ENCODE peak calls at places on chromosome 14, in six cellular contexts. O, J, C, Z, F and E are unnamed samples.

GRCh38 chr14:63134801-63135200 is 69.4 kb upstream of the RHOJ start:
- DNase-seq in O (no peak), J (no peak), C (no peak), Z (no peak), F (no peak), E (no peak)

GRCh38 chr14:99679996-99680395 is 4.1 kb upstream of the CYP46A1 start:
- DNase-seq in O (no peak), J (no peak), C (no peak), Z (no peak), F (no peak), E (no peak)

GRCh38 chr14:90678420-90678819 is 137.8 kb downstream of the TTC7B start:
- DNase-seq in O (no peak), J (no peak), C (no peak), Z (no peak), F (no peak), E (no peak)

GRCh38 chr14:77342726-77343397 is 22.0 kb downstream of the GSTZ1 start:
- DNase-seq in O (no peak), J (no peak), C (no peak), Z (no peak), F (no peak), E (no peak)

GRCh38 chr14:20848316-20848954 is 42.8 kb upstream of the RNASE3 start:
- DNase-seq in O (no peak), J (peak; percentile 13), C (no peak), Z (no peak), F (no peak), E (no peak)

GRCh38 chr14:98293527-98293926 is 978.5 kb downstream of the BCL11B start:
- DNase-seq in O (no peak), J (peak; percentile 39), C (no peak), Z (no peak), F (no peak), E (no peak)

GRCh38 chr14:64707661-64708060 is 3.4 kb downstream of the PLEKHG3 start:
- DNase-seq in O (no peak), J (peak; percentile 43), C (no peak), Z (no peak), F (no peak), E (no peak)

GRCh38 chr14:85516239-85517112 is 13.5 kb upstream of the FLRT2 start:
- DNase-seq in O (no peak), J (no peak), C (no peak), Z (no peak), F (no peak), E (no peak)

GRCh38 chr14:82501554-82501953 is 967.9 kb upstream of the SEL1L start:
- DNase-seq in O (no peak), J (no peak), C (no peak), Z (no peak), F (no peak), E (no peak)

GRCh38 chr14:51396222-51396815 is 156.3 kb downstream of the TMX1 start:
- DNase-seq in O (no peak), J (peak; percentile 74), C (no peak), Z (no peak), F (no peak), E (no peak)

GRCh38 chr14:58994130-58994529 is 194.3 kb upstream of the DAAM1 start:
- DNase-seq in O (no peak), J (no peak), C (no peak), Z (no peak), F (no peak), E (no peak)

GRCh38 chr14:61491876-61492440 is 170.6 kb downstream of the PRKCH start:
- DNase-seq in O (no peak), J (no peak), C (no peak), Z (no peak), F (no peak), E (no peak)

GRCh38 chr14:65084554-65085190 is 17.6 kb downstream of the MAX start:
- DNase-seq in O (no peak), J (no peak), C (no peak), Z (no peak), F (no peak), E (no peak)

GRCh38 chr14:52977798-52978197 is 26.9 kb upstream of the FERMT2 start:
- DNase-seq in O (no peak), J (no peak), C (no peak), Z (no peak), F (no peak), E (no peak)

GRCh38 chr14:33570717-33571058 is 380.2 kb downstream of the EGLN3 start:
- DNase-seq in O (no peak), J (no peak), C (no peak), Z (no peak), F (no peak), E (no peak)

GRCh38 chr14:37973031-37973908 is 234.4 kb upstream of the SSTR1 start:
- DNase-seq in O (no peak), J (no peak), C (no peak), Z (no peak), F (no peak), E (no peak)

GRCh38 chr14:21096889-21097615 is 1.4 kb downstream of the ZNF219 start:
- DNase-seq in O (no peak), J (no peak), C (no peak), Z (no peak), F (peak; percentile 29), E (no peak)

GRCh38 chr14:22900088-22900799 is 17.2 kb downstream of the REM2 start:
- DNase-seq in O (no peak), J (peak; percentile 8), C (peak; percentile 24), Z (no peak), F (peak; percentile 66), E (peak; percentile 27)

GRCh38 chr14:59120931-59121330 is 67.5 kb upstream of the DAAM1 start:
- DNase-seq in O (no peak), J (no peak), C (no peak), Z (no peak), F (no peak), E (no peak)

GRCh38 chr14:105517096-105517495 is 9.3 kb upstream of the TMEM121 start:
- DNase-seq in O (no peak), J (no peak), C (no peak), Z (no peak), F (no peak), E (no peak)

GRCh38 chr14:89417469-89418225 is 614 bp upstream of the FOXN3 start:
- DNase-seq in O (peak; percentile 86), J (peak; percentile 7), C (peak; percentile 35), Z (peak; percentile 20), F (peak; percentile 61), E (peak; percentile 21)

GRCh38 chr14:93972618-93973205 is 3.7 kb downstream of the ASB2 start:
- DNase-seq in O (peak; percentile 70), J (no peak), C (no peak), Z (no peak), F (no peak), E (no peak)

GRCh38 chr14:100616854-100617714 is 29.9 kb upstream of the BEGAIN start:
- DNase-seq in O (no peak), J (no peak), C (no peak), Z (no peak), F (peak; percentile 49), E (no peak)

GRCh38 chr14:78725086-78725485 is 554.9 kb downstream of the NRXN3 start:
- DNase-seq in O (no peak), J (no peak), C (no peak), Z (no peak), F (no peak), E (no peak)

GRCh38 chr14:89351364-89351957 is 65.6 kb downstream of the FOXN3 start:
- DNase-seq in O (peak; percentile 61), J (no peak), C (no peak), Z (no peak), F (peak; percentile 28), E (no peak)

GRCh38 chr14:92507174-92507768 is 6.3 kb upstream of the RIN3 start:
- DNase-seq in O (no peak), J (no peak), C (no peak), Z (no peak), F (no peak), E (no peak)

GRCh38 chr14:54737132-54737711 is 165.4 kb downstream of the GCH1 start:
- DNase-seq in O (no peak), J (no peak), C (no peak), Z (no peak), F (no peak), E (no peak)

GRCh38 chr14:104091927-104092771 is 6.6 kb downstream of the ASPG start:
- DNase-seq in O (no peak), J (no peak), C (no peak), Z (no peak), F (no peak), E (no peak)

GRCh38 chr14:69692542-69693053 is 74.3 kb upstream of the SRSF5 start:
- DNase-seq in O (no peak), J (no peak), C (no peak), Z (no peak), F (no peak), E (no peak)

GRCh38 chr14:50399251-50400032 is 2.8 kb upstream of the CDKL1 start:
- DNase-seq in O (no peak), J (peak; percentile 73), C (no peak), Z (no peak), F (no peak), E (no peak)

GRCh38 chr14:64760146-64760755 is 56.0 kb downstream of the PLEKHG3 start:
- DNase-seq in O (peak; percentile 79), J (peak; percentile 18), C (peak; percentile 51), Z (no peak), F (peak; percentile 36), E (no peak)

GRCh38 chr14:91624757-91625156 is 107.1 kb downstream of the CATSPERB start:
- DNase-seq in O (no peak), J (no peak), C (no peak), Z (no peak), F (no peak), E (no peak)

GRCh38 chr14:95514131-95515079 is 2.0 kb downstream of the SYNE3 start:
- DNase-seq in O (no peak), J (no peak), C (no peak), Z (no peak), F (no peak), E (no peak)

GRCh38 chr14:100428727-100429126 is 105.6 kb downstream of the SLC25A47 start:
- DNase-seq in O (peak; percentile 65), J (peak; percentile 39), C (no peak), Z (no peak), F (no peak), E (no peak)

GRCh38 chr14:75254381-75254821 is 24.2 kb upstream of the FOS start:
- DNase-seq in O (no peak), J (no peak), C (no peak), Z (no peak), F (no peak), E (no peak)

GRCh38 chr14:32571551-32571950 is 242.5 kb downstream of the AKAP6 start:
- DNase-seq in O (no peak), J (no peak), C (no peak), Z (no peak), F (no peak), E (no peak)

GRCh38 chr14:61555056-61555838 is 140.1 kb upstream of the HIF1A start:
- DNase-seq in O (no peak), J (no peak), C (no peak), Z (no peak), F (no peak), E (no peak)

GRCh38 chr14:92412912-92413311 is 89.9 kb downstream of the SLC24A4 start:
- DNase-seq in O (no peak), J (peak; percentile 41), C (no peak), Z (no peak), F (no peak), E (no peak)

GRCh38 chr14:55125403-55125802 is 3.6 kb upstream of the LGALS3 start:
- DNase-seq in O (no peak), J (no peak), C (no peak), Z (no peak), F (no peak), E (no peak)